ENCODE peak calls at places on chromosomes 5 and 9, in six cellular contexts. N is amniotic stem cell; C is smooth muscle cell of the brain vasculature; K is GM13977; R is CD4-positive, alpha-beta T cell; A is LHCN-M2. G is an unnamed sample.

GRCh38 chr5:14787801-14788579 is 83.6 kb downstream of the ANKH start:
- DNase-seq in N (no peak), C (no peak), K (no peak), R (no peak), A (no peak), G (no peak)

GRCh38 chr9:93023521-93023815 is 35.0 kb upstream of the SUSD3 start:
- DNase-seq in N (no peak), C (no peak), K (no peak), R (no peak), A (no peak), G (no peak)

GRCh38 chr5:20958641-20959040 is 970.6 kb upstream of the CDH18 start:
- DNase-seq in N (no peak), C (no peak), K (no peak), R (no peak), A (no peak), G (no peak)

GRCh38 chr9:124220551-124221451 is 36.9 kb upstream of the NEK6 start:
- DNase-seq in N (no peak), C (no peak), K (no peak), R (no peak), A (no peak), G (no peak)

GRCh38 chr9:79447760-79448159 is 124.0 kb upstream of the TLE4 start:
- DNase-seq in N (no peak), C (no peak), K (no peak), R (no peak), A (no peak), G (no peak)

GRCh38 chr5:88544616-88545150 is 276.0 kb upstream of the TMEM161B start:
- DNase-seq in N (no peak), C (no peak), K (no peak), R (no peak), A (no peak), G (no peak)

GRCh38 chr9:136056546-136057235 is 38.4 kb downstream of the NACC2 start:
- DNase-seq in N (no peak), C (no peak), K (no peak), R (no peak), A (no peak), G (no peak)

GRCh38 chr9:8070779-8071444 is 271.3 kb upstream of the DMAC1 start:
- DNase-seq in N (no peak), C (no peak), K (no peak), R (no peak), A (no peak), G (no peak)

GRCh38 chr5:98940586-98940985 is 11.8 kb upstream of the CHD1 start:
- DNase-seq in N (no peak), C (no peak), K (no peak), R (no peak), A (no peak), G (no peak)

GRCh38 chr9:118829334-118829733 is 539.9 kb downstream of the BRINP1 start:
- DNase-seq in N (no peak), C (no peak), K (no peak), R (no peak), A (peak; percentile 31), G (no peak)

GRCh38 chr9:125852386-125852785 is 105.2 kb downstream of the PBX3 start:
- DNase-seq in N (no peak), C (no peak), K (no peak), R (no peak), A (no peak), G (no peak)

GRCh38 chr5:173753307-173754168 is 134.6 kb upstream of the CPEB4 start:
- DNase-seq in N (no peak), C (no peak), K (no peak), R (no peak), A (no peak), G (no peak)

GRCh38 chr5:10140195-10140973 is 109.3 kb downstream of the ATPSCKMT start:
- DNase-seq in N (no peak), C (no peak), K (no peak), R (no peak), A (peak; percentile 54), G (no peak)